ENCODE peak calls at places on chromosome 10, in eight cellular contexts. Q, R, L, E, C, H, Z and B are unnamed samples.

GRCh38 chr10:117165557-117166419 is 27.7 kb upstream of the VAX1 start:
- DNase-seq in Q (peak), R (no peak), L (peak), E (peak), C (peak), H (peak), Z (no peak), B (peak)

GRCh38 chr10:113111900-113112853 is 162.1 kb downstream of the TCF7L2 start:
- DNase-seq in Q (no peak), R (no peak), L (peak), E (no peak), C (no peak), H (no peak), Z (no peak), B (no peak)

GRCh38 chr10:118031351-118032075 is 15.2 kb downstream of the RAB11FIP2 start:
- DNase-seq in Q (no peak), R (no peak), L (no peak), E (no peak), C (no peak), H (no peak), Z (no peak), B (no peak)

GRCh38 chr10:34615770-34616169 is 199.3 kb downstream of the PARD3 start:
- DNase-seq in Q (no peak), R (no peak), L (peak), E (no peak), C (no peak), H (no peak), Z (no peak), B (no peak)

GRCh38 chr10:122152544-122152943 is 118.6 kb upstream of the BTBD16 start:
- DNase-seq in Q (no peak), R (peak), L (peak), E (no peak), C (no peak), H (no peak), Z (peak), B (no peak)

GRCh38 chr10:113441220-113441619 is 111.6 kb upstream of the HABP2 start:
- DNase-seq in Q (no peak), R (no peak), L (no peak), E (no peak), C (no peak), H (no peak), Z (no peak), B (no peak)

GRCh38 chr10:126902157-126902556 is 3.1 kb upstream of the DOCK1 start:
- DNase-seq in Q (no peak), R (no peak), L (peak), E (no peak), C (no peak), H (no peak), Z (no peak), B (no peak)

GRCh38 chr10:52801951-52802350 is 29.4 kb upstream of the MBL2 start:
- DNase-seq in Q (no peak), R (no peak), L (no peak), E (no peak), C (no peak), H (no peak), Z (no peak), B (no peak)

GRCh38 chr10:73814896-73815718 is 3.7 kb upstream of the NDST2 start:
- DNase-seq in Q (no peak), R (peak), L (no peak), E (no peak), C (peak), H (no peak), Z (no peak), B (no peak)

GRCh38 chr10:62106929-62107519 is 161.6 kb downstream of the RTKN2 start:
- DNase-seq in Q (no peak), R (no peak), L (no peak), E (no peak), C (no peak), H (no peak), Z (no peak), B (no peak)

GRCh38 chr10:42980553-42981357 is 96.1 kb upstream of the RET start:
- DNase-seq in Q (no peak), R (peak), L (no peak), E (no peak), C (no peak), H (no peak), Z (no peak), B (no peak)

GRCh38 chr10:58064714-58065528 is 202.8 kb downstream of the IPMK start:
- DNase-seq in Q (peak), R (no peak), L (peak), E (peak), C (peak), H (peak), Z (no peak), B (peak)

GRCh38 chr10:71863203-71863602 is 12.2 kb upstream of the PSAP start:
- DNase-seq in Q (no peak), R (no peak), L (peak), E (no peak), C (peak), H (no peak), Z (no peak), B (no peak)

GRCh38 chr10:52568309-52568708 is 204.3 kb downstream of the MBL2 start:
- DNase-seq in Q (no peak), R (no peak), L (peak), E (no peak), C (no peak), H (no peak), Z (no peak), B (no peak)